ENCODE peak calls at places on chromosomes 1 and 21, in seven cellular contexts. M is AG10803, T is AG09309, Y is psoas muscle, Q is GM23338, W is IMR-90, L is colonic mucosa. B is an unnamed sample.

GRCh38 chr1:202162418-202163280 is 2.2 kb upstream of the PTPN7 start:
- DNase-seq in M (no peak), T (no peak), Y (no peak), Q (no peak), W (no peak), L (no peak), B (no peak)

GRCh38 chr1:83791821-83792437 is 207.0 kb downstream of the TTLL7 start:
- DNase-seq in M (peak; percentile 56), T (peak; percentile 52), Y (no peak), Q (no peak), W (peak; percentile 0), L (no peak), B (no peak)

GRCh38 chr1:86068126-86068805 is 88.3 kb downstream of the COL24A1 start:
- DNase-seq in M (peak; percentile 55), T (no peak), Y (no peak), Q (peak; percentile 45), W (peak; percentile 57), L (no peak), B (peak; percentile 50)

GRCh38 chr21:35641271-35642016 is 418.9 kb downstream of the SETD4 start:
- DNase-seq in M (peak; percentile 89), T (peak; percentile 77), Y (no peak), Q (no peak), W (peak; percentile 67), L (no peak), B (no peak)

GRCh38 chr1:228094432-228095016 is 8.6 kb downstream of the C1orf35 start:
- DNase-seq in M (no peak), T (no peak), Y (no peak), Q (no peak), W (no peak), L (no peak), B (no peak)

GRCh38 chr1:118783095-118783758 is 204.9 kb downstream of the TBX15 start:
- DNase-seq in M (no peak), T (no peak), Y (no peak), Q (peak; percentile 54), W (no peak), L (no peak), B (no peak)

GRCh38 chr1:30064547-30064946 is 658.8 kb downstream of the MATN1 start:
- DNase-seq in M (no peak), T (no peak), Y (no peak), Q (no peak), W (no peak), L (no peak), B (no peak)

GRCh38 chr1:150987928-150988327 is 5.8 kb downstream of the ANXA9 start:
- DNase-seq in M (no peak), T (no peak), Y (no peak), Q (no peak), W (no peak), L (no peak), B (no peak)

GRCh38 chr1:226002667-226003501 is 3.7 kb upstream of the SDE2 start:
- DNase-seq in M (peak; percentile 82), T (no peak), Y (peak; percentile 45), Q (peak; percentile 97), W (peak; percentile 6), L (peak; percentile 70), B (peak; percentile 73)

GRCh38 chr1:94803517-94804441 is 16.4 kb upstream of the SLC44A3 start:
- DNase-seq in M (peak; percentile 71), T (no peak), Y (no peak), Q (no peak), W (peak; percentile 57), L (peak; percentile 49), B (peak; percentile 39)

GRCh38 chr1:157910270-157910669 is 68.7 kb upstream of the CD5L start:
- DNase-seq in M (no peak), T (no peak), Y (no peak), Q (no peak), W (no peak), L (no peak), B (no peak)

GRCh38 chr1:209388358-209388757 is 195.2 kb upstream of the CAMK1G start:
- DNase-seq in M (no peak), T (no peak), Y (no peak), Q (no peak), W (no peak), L (no peak), B (no peak)

GRCh38 chr1:29688477-29689365 is 452.4 kb downstream of the PTPRU start:
- DNase-seq in M (peak; percentile 74), T (no peak), Y (no peak), Q (no peak), W (peak; percentile 88), L (no peak), B (peak; percentile 70)

DNA sequence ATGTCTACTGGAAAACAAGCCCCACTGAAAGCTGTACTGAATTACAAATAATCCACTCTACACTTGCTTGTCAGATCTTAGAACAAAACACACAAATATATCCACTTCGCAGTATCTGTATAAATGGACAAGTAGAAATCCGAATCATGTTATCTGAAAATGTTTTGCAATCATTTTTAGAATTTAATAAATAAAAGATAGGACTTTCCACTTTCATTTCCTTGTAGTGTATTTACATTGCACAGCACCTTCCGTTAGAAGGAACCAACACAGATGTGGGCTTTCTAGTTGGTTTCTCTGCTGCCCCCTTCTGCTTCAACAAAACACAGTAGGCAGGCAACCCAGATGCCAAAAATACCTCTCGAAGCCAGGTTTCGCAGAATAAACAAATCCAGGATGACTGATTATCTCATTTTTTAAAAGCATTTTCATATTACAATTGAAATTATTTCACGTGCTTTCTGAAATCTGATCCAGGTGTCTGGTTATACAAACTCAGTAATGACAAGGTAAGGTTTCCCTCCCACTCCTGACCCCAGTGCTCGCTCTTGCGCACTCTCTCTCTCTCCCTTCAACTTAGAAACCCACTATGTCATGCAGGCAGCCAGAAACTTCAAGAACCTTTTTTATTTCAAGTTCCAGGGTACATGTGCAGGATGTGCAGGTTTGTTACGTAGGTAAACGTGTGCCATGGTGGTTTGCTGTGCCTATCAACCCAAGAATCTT is 389.9 kb downstream of the SMYD3 start:
- DNase-seq in M (peak; percentile 56), T (no peak), Y (no peak), Q (peak; percentile 72), W (peak; percentile 64), L (peak; percentile 29), B (peak; percentile 72)
- TF ChIP-seq CTCF in M (peak; percentile 76), T (peak; percentile 69), Y (peak; percentile 29), Q (peak; percentile 57), W (peak; percentile 55), L (peak; percentile 34), B (peak; percentile 63)

DNA sequence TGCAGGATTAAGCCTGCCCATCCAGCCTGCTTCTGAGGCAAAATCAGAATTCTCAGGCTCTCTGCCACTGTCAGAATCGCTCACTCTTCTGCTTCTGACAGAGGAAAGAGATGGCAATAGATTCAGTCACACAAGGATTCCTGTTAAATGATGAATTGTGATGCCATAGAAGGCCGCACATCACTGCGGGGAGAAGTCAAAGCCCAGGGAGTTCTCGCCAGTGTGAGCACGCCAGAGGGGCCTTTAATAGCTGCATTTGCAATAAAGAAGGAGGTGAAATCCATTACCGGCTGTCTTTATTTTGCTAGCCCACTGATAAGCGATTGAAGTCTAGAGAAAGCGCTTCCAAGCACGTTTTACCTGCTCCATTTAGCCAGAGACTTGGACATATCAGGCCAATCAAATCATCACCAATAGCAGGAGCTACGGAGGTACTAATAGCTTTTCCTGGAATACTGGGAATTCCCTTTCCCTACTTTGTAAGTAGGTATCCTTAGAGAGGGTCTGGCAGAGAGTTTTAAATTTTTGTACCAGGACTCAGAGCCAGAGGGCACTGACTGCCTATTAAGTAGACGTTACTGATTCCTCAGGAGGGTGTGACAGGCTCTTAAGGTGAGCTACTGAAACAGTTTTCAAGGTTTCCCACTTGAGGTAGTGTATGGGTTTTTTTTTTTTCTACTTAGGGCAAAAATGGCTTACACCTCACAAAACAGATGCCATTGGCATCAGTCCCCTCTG is 10.1 kb upstream of the TARBP1 start:
- DNase-seq in M (no peak), T (no peak), Y (no peak), Q (no peak), W (no peak), L (no peak), B (no peak)
- H3K4me3 ChIP-seq in M (no peak overlapping the region), T (no peak overlapping the region), Y (no peak overlapping the region), Q (no peak overlapping the region), W (no peak overlapping the region), L (no peak overlapping the region), B (no peak overlapping the region)

GRCh38 chr1:28062806-28063205 is 25.6 kb downstream of the EYA3 start:
- DNase-seq in M (no peak), T (no peak), Y (no peak), Q (no peak), W (no peak), L (no peak), B (peak; percentile 69)

GRCh38 chr1:28056129-28056925 is 32.1 kb downstream of the EYA3 start:
- DNase-seq in M (no peak), T (no peak), Y (no peak), Q (no peak), W (no peak), L (no peak), B (no peak)

GRCh38 chr1:28064064-28064463 is 24.3 kb downstream of the EYA3 start:
- DNase-seq in M (peak; percentile 19), T (no peak), Y (no peak), Q (no peak), W (peak; percentile 83), L (no peak), B (peak; percentile 56)

GRCh38 chr1:28058168-28058567 is 30.2 kb downstream of the EYA3 start:
- DNase-seq in M (no peak), T (no peak), Y (no peak), Q (no peak), W (no peak), L (no peak), B (no peak)

DNA sequence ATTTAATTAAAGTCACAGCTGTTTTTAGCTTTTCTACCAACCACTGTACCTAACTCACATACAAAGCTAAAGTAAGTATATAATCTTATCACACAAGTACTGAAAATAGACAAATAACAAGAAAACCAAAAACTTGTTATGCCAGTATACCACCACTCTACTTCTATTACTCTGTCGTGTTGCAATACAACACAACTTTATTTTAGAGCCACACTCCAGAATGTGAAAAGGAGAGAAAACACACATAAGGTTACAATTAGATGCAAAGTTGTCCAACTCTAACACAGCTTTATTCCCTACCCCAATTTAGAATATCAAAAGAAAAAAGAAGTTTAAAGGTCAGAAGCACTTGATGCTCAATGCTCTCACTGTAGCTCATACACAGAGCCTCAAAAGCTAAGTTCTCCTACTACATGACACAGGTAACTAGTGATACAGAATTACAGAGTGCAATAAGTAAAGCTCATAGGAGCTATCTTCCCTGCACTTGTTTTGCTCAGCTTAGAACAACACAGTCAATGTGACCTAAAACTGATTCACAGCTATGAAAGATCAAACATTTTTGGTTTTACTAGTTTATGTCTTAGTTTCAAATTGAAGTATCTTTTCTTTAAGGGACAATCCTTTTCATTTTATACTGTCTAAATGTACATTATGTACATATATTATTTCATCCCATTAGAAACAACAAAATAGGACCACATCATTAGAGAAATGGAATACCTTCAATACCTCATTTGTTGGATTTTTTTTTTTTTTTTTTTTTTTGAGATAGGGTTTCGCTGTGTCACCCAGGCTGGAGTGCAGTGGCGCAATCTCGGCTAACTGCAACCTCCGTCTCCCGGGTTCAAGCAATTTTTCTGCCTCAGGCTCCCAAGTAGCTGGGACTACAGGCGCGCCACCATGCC is 29.2 kb downstream of the EYA3 start:
- DNase-seq in M (no peak), T (no peak), Y (no peak), Q (no peak), W (no peak), L (no peak), B (no peak)
- TF ChIP-seq CTCF in M (no peak), T (no peak), Y (no peak), Q (no peak), W (no peak), L (no peak), B (no peak)

DNA sequence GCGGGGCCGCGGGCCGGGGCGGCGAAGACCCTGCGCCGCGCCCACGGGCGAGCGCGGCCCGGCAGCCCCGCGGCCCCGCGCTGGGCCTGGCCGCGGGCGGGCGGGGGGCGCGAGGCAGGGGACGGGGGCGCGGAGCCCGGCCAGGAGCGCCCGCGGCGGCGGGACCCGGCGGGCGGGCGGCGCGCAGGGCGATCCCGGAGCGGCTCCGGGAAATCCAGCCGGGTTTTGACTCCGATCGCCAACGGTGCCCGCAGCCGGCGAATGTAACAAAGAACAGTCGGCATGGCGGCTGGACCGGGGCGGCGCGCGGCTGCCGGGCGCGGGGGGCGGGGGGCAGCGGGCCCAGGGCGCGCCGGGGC is 334 bp downstream of the PRDM15 start:
- DNase-seq in M (peak; percentile 89), T (peak; percentile 52), Y (peak; percentile 88), Q (peak; percentile 89), W (peak; percentile 81), L (peak; percentile 80), B (peak; percentile 84)
- H3K4me3 ChIP-seq in M (peak overlapping the region; percentile 83), T (peak overlapping the region; percentile 91), Y (peak overlapping the region; percentile 85), Q (peak overlapping the region; percentile 90), W (peak overlapping the region; percentile 88), L (peak overlapping the region; percentile 73), B (peak overlapping the region; percentile 81)